ENCODE peak calls at places on chromosome 11, in nine cellular contexts. L, I, D, S, J, N, T, K and G are unnamed samples.
A peak's percentile ranks its signal among the peaks of the same experiment; 100 is the strongest.

GRCh38 chr11:118295834-118296454 is 8.6 kb upstream of the CD3E start:
- DNase-seq in L (no peak), I (peak; percentile 82), D (peak; percentile 43), S (peak; percentile 39), J (no peak), N (peak; percentile 68), T (no peak), K (peak; percentile 96), G (peak; percentile 53)

GRCh38 chr11:20048246-20048645 is 112.0 kb downstream of the DBX1 start:
- DNase-seq in L (no peak), I (no peak), D (no peak), S (no peak), J (no peak), N (no peak), T (no peak), K (no peak), G (no peak)

GRCh38 chr11:133134561-133135173 is 397.6 kb downstream of the OPCML start:
- DNase-seq in L (peak; percentile 41), I (peak; percentile 66), D (no peak), S (peak; percentile 54), J (no peak), N (peak; percentile 0), T (peak; percentile 67), K (peak; percentile 40), G (peak; percentile 94)

GRCh38 chr11:114075891-114076441 is 16.5 kb downstream of the ZBTB16 start:
- DNase-seq in L (peak; percentile 39), I (peak; percentile 5), D (peak; percentile 6), S (peak; percentile 33), J (no peak), N (no peak), T (no peak), K (peak; percentile 35), G (peak; percentile 89)

GRCh38 chr11:120563698-120564572 is 52.4 kb downstream of the GRIK4 start:
- DNase-seq in L (peak; percentile 74), I (no peak), D (no peak), S (no peak), J (no peak), N (no peak), T (no peak), K (no peak), G (peak; percentile 86)

GRCh38 chr11:31812392-31813241 is 1.5 kb upstream of the PAX6 start:
- DNase-seq in L (no peak), I (peak; percentile 49), D (no peak), S (no peak), J (no peak), N (no peak), T (no peak), K (no peak), G (peak; percentile 82)

GRCh38 chr11:8032576-8033311 is 45.6 kb downstream of the EIF3F start:
- DNase-seq in L (no peak), I (no peak), D (no peak), S (no peak), J (no peak), N (no peak), T (no peak), K (no peak), G (peak; percentile 57)

GRCh38 chr11:27249208-27249509 is 113.9 kb downstream of the CCDC34 start:
- DNase-seq in L (no peak), I (no peak), D (no peak), S (no peak), J (no peak), N (no peak), T (no peak), K (no peak), G (peak; percentile 84)

GRCh38 chr11:3022982-3023381 is 30.9 kb upstream of the NAP1L4 start:
- DNase-seq in L (no peak), I (peak; percentile 55), D (no peak), S (no peak), J (peak; percentile 35), N (peak; percentile 53), T (no peak), K (peak; percentile 78), G (no peak)

GRCh38 chr11:76240143-76240505 is 33.8 kb upstream of the WNT11 start:
- DNase-seq in L (no peak), I (no peak), D (no peak), S (no peak), J (no peak), N (no peak), T (peak; percentile 27), K (no peak), G (no peak)

GRCh38 chr11:118609380-118610219 is 2.2 kb downstream of the PHLDB1 start:
- DNase-seq in L (peak; percentile 54), I (no peak), D (no peak), S (peak; percentile 38), J (no peak), N (no peak), T (no peak), K (no peak), G (peak; percentile 73)

GRCh38 chr11:24833598-24833997 is 336.7 kb downstream of the LUZP2 start:
- DNase-seq in L (no peak), I (no peak), D (no peak), S (no peak), J (no peak), N (no peak), T (no peak), K (no peak), G (no peak)

GRCh38 chr11:60872124-60872951 is 5.0 kb downstream of the ZP1 start:
- DNase-seq in L (no peak), I (no peak), D (no peak), S (no peak), J (peak; percentile 69), N (peak; percentile 76), T (peak; percentile 35), K (peak; percentile 29), G (no peak)

GRCh38 chr11:103548838-103549237 is 439.6 kb downstream of the DYNC2H1 start:
- DNase-seq in L (no peak), I (no peak), D (no peak), S (no peak), J (no peak), N (no peak), T (no peak), K (no peak), G (no peak)

GRCh38 chr11:95076416-95076815 is 9.7 kb downstream of the SRSF8 start:
- DNase-seq in L (no peak), I (peak; percentile 70), D (no peak), S (no peak), J (no peak), N (peak; percentile 94), T (no peak), K (peak; percentile 74), G (peak; percentile 7)

GRCh38 chr11:126332221-126332711 is 23.2 kb upstream of the ST3GAL4 start:
- DNase-seq in L (peak; percentile 41), I (peak; percentile 86), D (no peak), S (no peak), J (peak; percentile 90), N (peak; percentile 94), T (no peak), K (peak; percentile 77), G (no peak)

GRCh38 chr11:132007184-132007583 is 636.8 kb downstream of the NTM start:
- DNase-seq in L (no peak), I (no peak), D (no peak), S (no peak), J (no peak), N (no peak), T (no peak), K (no peak), G (no peak)

GRCh38 chr11:82194521-82194920 is 539.1 kb downstream of the FAM181B start:
- DNase-seq in L (no peak), I (peak; percentile 28), D (no peak), S (no peak), J (no peak), N (no peak), T (no peak), K (no peak), G (peak; percentile 59)